ENCODE peak calls at places on chromosomes 6 and 20, in eight cellular contexts. O, E, N, C, K, S, W and J are unnamed samples.

GRCh38 chr6:140581601-140582000 is 1207.2 kb upstream of the CITED2 start:
- DNase-seq in W (no peak), K (no peak), C (no peak), O (no peak), N (no peak), E (no peak), S (no peak), J (no peak)

GRCh38 chr6:89997456-89998445 is 103.5 kb downstream of the GJA10 start:
- DNase-seq in S (no peak), N (peak), E (no peak), W (peak), O (no peak), K (no peak), C (no peak), J (peak)

GRCh38 chr6:33075208-33075567 is 602 bp upstream of the HLA-DPB1 start:
- DNase-seq in N (no peak), S (no peak), W (no peak), O (no peak), E (no peak), K (no peak), C (no peak), J (no peak)

GRCh38 chr6:162211022-162211421 is 516.5 kb downstream of the PRKN start:
- DNase-seq in E (no peak), W (no peak), N (no peak), C (no peak), K (no peak), O (no peak), S (no peak), J (no peak)

GRCh38 chr6:45743028-45743615 is 272.5 kb downstream of the CLIC5 start:
- DNase-seq in W (no peak), O (no peak), K (no peak), E (no peak), N (no peak), S (no peak), C (no peak), J (no peak)

GRCh38 chr6:95243091-95243490 is 334.2 kb upstream of the MANEA start:
- DNase-seq in E (no peak), W (no peak), C (no peak), K (no peak), N (no peak), O (no peak), S (no peak), J (no peak)

GRCh38 chr20:49450281-49450707 is 32.2 kb downstream of the KCNB1 start:
- DNase-seq in W (no peak), C (no peak), S (no peak), E (no peak), N (no peak), K (peak), O (no peak), J (no peak)

GRCh38 chr20:47925603-47926002 is 140.3 kb upstream of the SULF2 start:
- DNase-seq in K (no peak), W (no peak), S (no peak), C (no peak), O (no peak), E (no peak), N (no peak), J (no peak)

GRCh38 chr6:36595168-36595818 is 1.1 kb downstream of the SRSF3 start:
- DNase-seq in N (no peak), O (peak), W (peak), K (peak), C (peak), E (peak), S (peak), J (no peak)

GRCh38 chr20:50381771-50382593 is 128.2 kb upstream of the PTPN1 start:
- DNase-seq in K (no peak), C (no peak), O (peak), E (peak), W (no peak), S (no peak), N (no peak), J (no peak)

GRCh38 chr20:34708621-34709043 is 4.5 kb downstream of the TP53INP2 start:
- DNase-seq in K (peak), N (peak), C (peak), E (peak), O (peak), W (peak), S (no peak), J (no peak)

GRCh38 chr20:309841-310644 is 12.7 kb downstream of the ZCCHC3 start:
- DNase-seq in W (peak), E (peak), N (peak), S (peak), C (peak), K (peak), O (peak), J (peak)

GRCh38 chr6:7098974-7099373 is 8.8 kb upstream of the RREB1 start:
- DNase-seq in K (no peak), N (no peak), W (no peak), C (no peak), E (no peak), O (no peak), S (no peak), J (no peak)

GRCh38 chr6:3058957-3059356 is 9.3 kb upstream of the RIPK1 start:
- DNase-seq in C (no peak), N (no peak), W (no peak), O (no peak), K (no peak), S (no peak), E (no peak), J (no peak)

GRCh38 chr6:3057063-3057462 is 11.2 kb upstream of the RIPK1 start:
- DNase-seq in W (no peak), C (no peak), E (no peak), N (no peak), O (no peak), K (no peak), S (no peak), J (no peak)

GRCh38 chr6:3052481-3053230 is 15.6 kb upstream of the RIPK1 start:
- DNase-seq in E (no peak), N (no peak), O (no peak), S (no peak), W (no peak), K (no peak), C (no peak), J (no peak)

DNA sequence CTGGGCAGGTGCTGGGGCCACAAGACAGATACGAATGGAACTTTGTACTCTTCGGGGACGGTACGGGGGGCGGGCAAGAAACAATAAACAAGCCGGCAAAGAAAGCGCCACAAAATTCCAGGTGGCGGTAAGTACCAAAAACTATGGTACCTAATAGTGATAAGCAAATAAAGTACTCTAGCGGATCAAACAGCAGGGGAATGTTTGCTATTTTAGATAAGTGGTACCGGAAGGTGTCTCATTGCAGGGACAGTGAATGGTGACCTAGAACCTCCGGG is 15.1 kb upstream of the RIPK1 start:
- DNase-seq in C (no peak), E (no peak), K (no peak), S (no peak), O (no peak), N (no peak), W (no peak), J (no peak)
- H3K4me3 ChIP-seq in C (peak), E (peak), K (peak), S (peak), O (peak), N (peak), W (peak), J (peak)

DNA sequence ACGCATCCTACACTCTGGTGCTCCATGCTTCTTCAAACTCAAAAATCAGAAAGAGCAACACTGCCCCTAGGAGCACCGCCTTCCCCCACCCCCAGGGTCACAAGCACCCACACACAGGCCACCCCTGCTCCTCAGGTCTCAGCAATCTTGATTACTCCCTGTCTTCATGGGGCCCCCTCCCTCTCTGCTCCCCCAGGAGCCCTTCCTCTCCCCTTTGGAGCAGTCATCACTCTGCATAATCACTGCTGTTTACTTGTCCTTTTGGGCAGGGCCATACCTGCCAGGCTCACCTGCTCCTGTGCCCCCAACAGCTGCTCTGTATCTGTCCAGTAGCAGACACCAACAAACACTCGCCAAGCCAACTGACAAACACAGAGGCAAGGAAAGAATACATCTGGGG is 7.6 kb upstream of the SYNDIG1 start:
- DNase-seq in K (no peak), E (no peak), N (no peak), O (no peak), C (no peak), W (no peak), S (no peak), J (no peak)
- H3K4me3 ChIP-seq in K (no peak), E (no peak), N (no peak), O (no peak), C (no peak), W (no peak), S (no peak), J (no peak)

GRCh38 chr6:22474283-22474682 is 95.1 kb upstream of the HDGFL1 start:
- DNase-seq in E (no peak), C (no peak), N (no peak), O (no peak), K (no peak), W (no peak), S (no peak), J (no peak)

GRCh38 chr6:22470454-22471368 is 98.7 kb upstream of the HDGFL1 start:
- DNase-seq in N (no peak), S (peak), E (peak), O (no peak), W (peak), K (no peak), C (peak), J (no peak)

GRCh38 chr6:22468566-22468965 is 100.8 kb upstream of the HDGFL1 start:
- DNase-seq in N (no peak), K (no peak), W (peak), C (peak), O (no peak), S (no peak), E (no peak), J (no peak)

GRCh38 chr6:22471746-22472145 is 97.6 kb upstream of the HDGFL1 start:
- DNase-seq in O (no peak), C (no peak), K (no peak), S (no peak), E (no peak), W (no peak), N (no peak), J (no peak)

DNA sequence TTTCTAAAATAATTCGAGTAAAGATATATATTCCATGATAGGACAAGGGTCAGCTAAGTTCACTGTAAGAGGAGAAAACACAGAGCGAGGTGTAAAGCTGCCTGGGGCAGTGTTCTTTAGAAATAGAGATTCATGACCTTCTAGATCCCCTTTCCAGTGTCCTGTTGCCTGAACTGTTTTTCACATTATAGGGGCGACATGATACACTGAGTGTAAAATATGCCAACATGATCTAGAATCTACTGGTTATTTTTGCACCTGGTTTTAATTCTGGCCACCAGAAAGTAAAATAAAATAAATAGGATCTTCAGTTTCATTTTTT is 98.0 kb upstream of the HDGFL1 start:
- DNase-seq in K (no peak), O (no peak), N (no peak), C (no peak), W (no peak), E (no peak), S (no peak), J (no peak)
- H3K4me3 ChIP-seq in K (no peak), O (no peak), N (no peak), C (no peak), W (no peak), E (no peak), S (no peak), J (no peak)

DNA sequence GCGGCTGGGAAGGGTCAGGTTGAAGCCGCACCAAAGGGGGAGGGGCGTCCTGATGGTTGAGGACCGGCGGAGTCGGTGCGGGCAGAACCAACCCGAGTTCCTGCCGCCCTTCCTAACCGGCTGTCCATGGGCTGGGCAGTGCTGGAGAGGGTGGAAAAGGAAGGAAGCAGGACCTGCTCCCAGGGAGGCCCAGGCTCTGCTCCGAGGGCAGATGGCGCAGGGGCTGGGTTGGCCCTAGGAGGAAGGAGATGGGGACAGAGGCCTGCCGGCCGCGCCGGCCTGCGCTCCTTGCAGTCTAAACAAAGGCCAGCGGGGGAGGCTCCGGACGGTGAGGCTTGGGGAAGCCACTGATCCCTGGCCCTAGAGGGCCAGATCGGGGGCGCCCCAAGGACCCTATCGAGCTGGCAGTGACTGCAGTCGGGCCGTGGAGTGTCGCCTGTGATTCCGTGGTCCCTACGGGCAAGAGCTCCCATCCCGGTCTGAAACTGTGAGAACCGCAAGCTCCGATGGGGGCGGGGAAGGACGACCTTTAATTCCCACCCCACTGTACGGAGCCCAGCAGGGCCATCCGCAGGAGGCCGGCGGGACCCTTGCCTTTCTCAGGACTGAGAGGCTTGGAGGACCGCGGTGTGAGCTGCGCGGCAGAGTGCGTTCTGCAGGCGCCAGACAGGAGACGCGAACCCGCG is 39.3 kb downstream of the YTHDF1 start:
- DNase-seq in E (no peak), K (peak), O (no peak), W (no peak), C (no peak), S (no peak), N (no peak), J (no peak)
- H3K4me3 ChIP-seq in E (no peak), K (peak), O (no peak), W (no peak), C (no peak), S (no peak), N (no peak), J (no peak)

DNA sequence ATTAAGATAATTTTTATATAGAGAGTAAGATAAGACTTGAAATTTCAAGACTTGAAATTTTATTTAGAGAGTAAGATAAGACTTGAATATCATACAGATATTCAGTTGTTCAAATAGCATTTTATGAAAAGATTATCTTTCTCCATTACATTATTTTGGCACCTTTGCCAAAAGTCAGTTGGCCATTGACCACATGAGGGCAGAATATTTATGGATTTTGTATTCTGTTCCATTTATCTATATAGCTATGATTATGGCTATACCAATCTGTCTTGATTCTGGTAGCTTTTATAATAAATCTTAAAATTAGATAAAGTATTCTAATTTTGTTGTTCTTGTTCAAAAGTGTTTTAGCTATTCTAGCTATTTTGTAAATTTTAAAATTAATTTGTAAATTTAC is 537.9 kb upstream of the GJE1 start:
- DNase-seq in E (no peak), N (no peak), K (no peak), W (no peak), S (no peak), C (no peak), O (no peak), J (no peak)
- H3K4me3 ChIP-seq in E (no peak), N (no peak), K (no peak), W (no peak), S (no peak), C (no peak), O (no peak), J (no peak)